ENCODE peak calls at places on chromosomes 2 and 18, in five cellular contexts. One of them, this sample, is unnamed.

GRCh38 chr2:9781252-9781651 is 62.0 kb upstream of the TAF1B start:
- DNase-seq in GM20000: no peak
- DNase-seq in stimulated activated naive CD4-positive, alpha-beta T cell: no peak
- DNase-seq in bronchial epithelial cell: peak
- DNase-seq in NCI-H446 treated with DMSO at 0.1 percent for 48 hours: no peak
- DNase-seq in this sample: peak

GRCh38 chr2:14569294-14569693 is 63.2 kb upstream of the LRATD1 start:
- DNase-seq in GM20000: no peak
- DNase-seq in bronchial epithelial cell: peak
- DNase-seq in stimulated activated naive CD4-positive, alpha-beta T cell: no peak
- DNase-seq in NCI-H446 treated with DMSO at 0.1 percent for 48 hours: no peak
- DNase-seq in this sample: peak

GRCh38 chr2:65369574-65369973 is 62.8 kb downstream of the SPRED2 start:
- DNase-seq in NCI-H446 treated with DMSO at 0.1 percent for 48 hours: no peak
- DNase-seq in bronchial epithelial cell: no peak
- DNase-seq in GM20000: no peak
- DNase-seq in stimulated activated naive CD4-positive, alpha-beta T cell: no peak
- DNase-seq in this sample: no peak

GRCh38 chr2:32884346-32884745 is 62.4 kb upstream of the LTBP1 start:
- DNase-seq in bronchial epithelial cell: peak
- DNase-seq in GM20000: no peak
- DNase-seq in NCI-H446 treated with DMSO at 0.1 percent for 48 hours: no peak
- DNase-seq in stimulated activated naive CD4-positive, alpha-beta T cell: no peak
- DNase-seq in this sample: no peak

GRCh38 chr2:153557211-153557610 is 78.6 kb upstream of the RPRM start:
- DNase-seq in bronchial epithelial cell: peak
- DNase-seq in NCI-H446 treated with DMSO at 0.1 percent for 48 hours: no peak
- DNase-seq in GM20000: no peak
- DNase-seq in stimulated activated naive CD4-positive, alpha-beta T cell: no peak
- DNase-seq in this sample: peak

GRCh38 chr2:238284802-238285515 is 3.5 kb downstream of the PER2 start:
- DNase-seq in GM20000: no peak
- DNase-seq in bronchial epithelial cell: no peak
- DNase-seq in stimulated activated naive CD4-positive, alpha-beta T cell: no peak
- DNase-seq in NCI-H446 treated with DMSO at 0.1 percent for 48 hours: no peak
- DNase-seq in this sample: no peak

GRCh38 chr2:133780099-133780996 is 212.1 kb upstream of the NCKAP5 start:
- DNase-seq in GM20000: peak
- DNase-seq in bronchial epithelial cell: peak
- DNase-seq in stimulated activated naive CD4-positive, alpha-beta T cell: no peak
- DNase-seq in NCI-H446 treated with DMSO at 0.1 percent for 48 hours: no peak
- DNase-seq in this sample: peak

GRCh38 chr2:204538179-204539009 is 6.9 kb upstream of the PARD3B start:
- DNase-seq in bronchial epithelial cell: no peak
- DNase-seq in GM20000: no peak
- DNase-seq in stimulated activated naive CD4-positive, alpha-beta T cell: no peak
- DNase-seq in NCI-H446 treated with DMSO at 0.1 percent for 48 hours: no peak
- DNase-seq in this sample: peak

GRCh38 chr2:45316576-45317338 is 294.3 kb downstream of the SRBD1 start:
- DNase-seq in stimulated activated naive CD4-positive, alpha-beta T cell: no peak
- DNase-seq in GM20000: no peak
- DNase-seq in NCI-H446 treated with DMSO at 0.1 percent for 48 hours: no peak
- DNase-seq in bronchial epithelial cell: no peak
- DNase-seq in this sample: no peak

GRCh38 chr2:227248876-227249275 is 76.2 kb upstream of the MFF start:
- DNase-seq in GM20000: no peak
- DNase-seq in bronchial epithelial cell: no peak
- DNase-seq in NCI-H446 treated with DMSO at 0.1 percent for 48 hours: no peak
- DNase-seq in stimulated activated naive CD4-positive, alpha-beta T cell: no peak
- DNase-seq in this sample: no peak

GRCh38 chr2:108348816-108349570 is 28.8 kb upstream of the SULT1C4 start:
- DNase-seq in GM20000: no peak
- DNase-seq in bronchial epithelial cell: no peak
- DNase-seq in NCI-H446 treated with DMSO at 0.1 percent for 48 hours: no peak
- DNase-seq in stimulated activated naive CD4-positive, alpha-beta T cell: no peak
- DNase-seq in this sample: no peak

GRCh38 chr2:71814885-71815284 is 332.8 kb downstream of the CYP26B1 start:
- DNase-seq in NCI-H446 treated with DMSO at 0.1 percent for 48 hours: no peak
- DNase-seq in GM20000: no peak
- DNase-seq in stimulated activated naive CD4-positive, alpha-beta T cell: no peak
- DNase-seq in bronchial epithelial cell: no peak
- DNase-seq in this sample: no peak

GRCh38 chr2:239765911-239766310 is 259.2 kb downstream of the NDUFA10 start:
- DNase-seq in GM20000: no peak
- DNase-seq in NCI-H446 treated with DMSO at 0.1 percent for 48 hours: no peak
- DNase-seq in stimulated activated naive CD4-positive, alpha-beta T cell: no peak
- DNase-seq in bronchial epithelial cell: no peak
- DNase-seq in this sample: no peak

GRCh38 chr18:79798999-79799370 is 1.2 kb downstream of the KCNG2 start:
- DNase-seq in NCI-H446 treated with DMSO at 0.1 percent for 48 hours: no peak
- DNase-seq in GM20000: no peak
- DNase-seq in stimulated activated naive CD4-positive, alpha-beta T cell: no peak
- DNase-seq in bronchial epithelial cell: no peak
- DNase-seq in this sample: no peak

GRCh38 chr18:11393486-11393885 is 215.9 kb upstream of the SLC35G4 start:
- DNase-seq in NCI-H446 treated with DMSO at 0.1 percent for 48 hours: no peak
- DNase-seq in stimulated activated naive CD4-positive, alpha-beta T cell: no peak
- DNase-seq in bronchial epithelial cell: no peak
- DNase-seq in GM20000: no peak
- DNase-seq in this sample: no peak

GRCh38 chr2:216574046-216574445 is 59.2 kb upstream of the IGFBP2 start:
- DNase-seq in bronchial epithelial cell: no peak
- DNase-seq in stimulated activated naive CD4-positive, alpha-beta T cell: no peak
- DNase-seq in GM20000: no peak
- DNase-seq in NCI-H446 treated with DMSO at 0.1 percent for 48 hours: no peak
- DNase-seq in this sample: no peak

GRCh38 chr2:120594856-120595685 is 140.6 kb upstream of the GLI2 start:
- DNase-seq in GM20000: no peak
- DNase-seq in stimulated activated naive CD4-positive, alpha-beta T cell: no peak
- DNase-seq in bronchial epithelial cell: peak
- DNase-seq in NCI-H446 treated with DMSO at 0.1 percent for 48 hours: no peak
- DNase-seq in this sample: peak

GRCh38 chr2:110978148-110978547 is 142.6 kb upstream of the BCL2L11 start:
- DNase-seq in GM20000: no peak
- DNase-seq in stimulated activated naive CD4-positive, alpha-beta T cell: no peak
- DNase-seq in bronchial epithelial cell: no peak
- DNase-seq in NCI-H446 treated with DMSO at 0.1 percent for 48 hours: no peak
- DNase-seq in this sample: no peak

GRCh38 chr18:56043691-56044090 is 455.7 kb upstream of the TCF4 start:
- DNase-seq in NCI-H446 treated with DMSO at 0.1 percent for 48 hours: peak
- DNase-seq in stimulated activated naive CD4-positive, alpha-beta T cell: no peak
- DNase-seq in GM20000: no peak
- DNase-seq in bronchial epithelial cell: no peak
- DNase-seq in this sample: no peak

GRCh38 chr2:219803294-219803693 is 175.9 kb downstream of the SLC4A3 start:
- DNase-seq in GM20000: no peak
- DNase-seq in NCI-H446 treated with DMSO at 0.1 percent for 48 hours: no peak
- DNase-seq in bronchial epithelial cell: peak
- DNase-seq in stimulated activated naive CD4-positive, alpha-beta T cell: no peak
- DNase-seq in this sample: peak

GRCh38 chr2:2159336-2159735 is 171.7 kb downstream of the MYT1L start:
- DNase-seq in GM20000: no peak
- DNase-seq in NCI-H446 treated with DMSO at 0.1 percent for 48 hours: no peak
- DNase-seq in stimulated activated naive CD4-positive, alpha-beta T cell: no peak
- DNase-seq in bronchial epithelial cell: no peak
- DNase-seq in this sample: no peak

GRCh38 chr2:95389256-95390119 is 13.0 kb upstream of the FAHD2A start:
- DNase-seq in stimulated activated naive CD4-positive, alpha-beta T cell: no peak
- DNase-seq in GM20000: peak
- DNase-seq in NCI-H446 treated with DMSO at 0.1 percent for 48 hours: no peak
- DNase-seq in bronchial epithelial cell: peak
- DNase-seq in this sample: peak

GRCh38 chr18:36580266-36580665 is 248.5 kb downstream of the TPGS2 start:
- DNase-seq in NCI-H446 treated with DMSO at 0.1 percent for 48 hours: peak
- DNase-seq in stimulated activated naive CD4-positive, alpha-beta T cell: no peak
- DNase-seq in GM20000: no peak
- DNase-seq in bronchial epithelial cell: peak
- DNase-seq in this sample: peak

GRCh38 chr2:30268296-30268871 is 37.0 kb downstream of the LBH start:
- DNase-seq in GM20000: no peak
- DNase-seq in stimulated activated naive CD4-positive, alpha-beta T cell: no peak
- DNase-seq in bronchial epithelial cell: peak
- DNase-seq in NCI-H446 treated with DMSO at 0.1 percent for 48 hours: no peak
- DNase-seq in this sample: no peak

GRCh38 chr18:48548404-48548771 is 9.6 kb downstream of the CTIF start:
- DNase-seq in NCI-H446 treated with DMSO at 0.1 percent for 48 hours: no peak
- DNase-seq in bronchial epithelial cell: peak
- DNase-seq in GM20000: no peak
- DNase-seq in stimulated activated naive CD4-positive, alpha-beta T cell: no peak
- DNase-seq in this sample: peak

GRCh38 chr2:76642122-76642521 is 880.1 kb downstream of the LRRTM4 start:
- DNase-seq in GM20000: no peak
- DNase-seq in NCI-H446 treated with DMSO at 0.1 percent for 48 hours: no peak
- DNase-seq in stimulated activated naive CD4-positive, alpha-beta T cell: no peak
- DNase-seq in bronchial epithelial cell: no peak
- DNase-seq in this sample: no peak

GRCh38 chr2:99488999-99489757 is 639 bp downstream of the REV1 start:
- DNase-seq in bronchial epithelial cell: no peak
- DNase-seq in NCI-H446 treated with DMSO at 0.1 percent for 48 hours: no peak
- DNase-seq in GM20000: peak
- DNase-seq in stimulated activated naive CD4-positive, alpha-beta T cell: peak
- DNase-seq in this sample: peak

GRCh38 chr18:7452331-7452730 is 114.8 kb upstream of the PTPRM start:
- DNase-seq in NCI-H446 treated with DMSO at 0.1 percent for 48 hours: no peak
- DNase-seq in GM20000: peak
- DNase-seq in bronchial epithelial cell: peak
- DNase-seq in stimulated activated naive CD4-positive, alpha-beta T cell: no peak
- DNase-seq in this sample: peak

GRCh38 chr2:139142252-139142651 is 362.1 kb upstream of the NXPH2 start:
- DNase-seq in NCI-H446 treated with DMSO at 0.1 percent for 48 hours: no peak
- DNase-seq in bronchial epithelial cell: peak
- DNase-seq in stimulated activated naive CD4-positive, alpha-beta T cell: no peak
- DNase-seq in GM20000: no peak
- DNase-seq in this sample: peak

GRCh38 chr2:5594288-5594687 is 97.9 kb upstream of the SOX11 start:
- DNase-seq in GM20000: no peak
- DNase-seq in bronchial epithelial cell: no peak
- DNase-seq in NCI-H446 treated with DMSO at 0.1 percent for 48 hours: no peak
- DNase-seq in stimulated activated naive CD4-positive, alpha-beta T cell: no peak
- DNase-seq in this sample: no peak

GRCh38 chr2:235026649-235027557 is 75.1 kb downstream of the SH3BP4 start:
- DNase-seq in NCI-H446 treated with DMSO at 0.1 percent for 48 hours: peak
- DNase-seq in GM20000: no peak
- DNase-seq in stimulated activated naive CD4-positive, alpha-beta T cell: no peak
- DNase-seq in bronchial epithelial cell: peak
- DNase-seq in this sample: peak

GRCh38 chr2:121075641-121076500 is 209.1 kb downstream of the TFCP2L1 start:
- DNase-seq in bronchial epithelial cell: no peak
- DNase-seq in NCI-H446 treated with DMSO at 0.1 percent for 48 hours: peak
- DNase-seq in stimulated activated naive CD4-positive, alpha-beta T cell: no peak
- DNase-seq in GM20000: no peak
- DNase-seq in this sample: peak

GRCh38 chr2:133120310-133120709 is 448.0 kb downstream of the NCKAP5 start:
- DNase-seq in NCI-H446 treated with DMSO at 0.1 percent for 48 hours: no peak
- DNase-seq in stimulated activated naive CD4-positive, alpha-beta T cell: no peak
- DNase-seq in GM20000: no peak
- DNase-seq in bronchial epithelial cell: no peak
- DNase-seq in this sample: no peak

GRCh38 chr2:206728277-206729199 is 10.3 kb upstream of the DYTN start:
- DNase-seq in GM20000: no peak
- DNase-seq in bronchial epithelial cell: peak
- DNase-seq in stimulated activated naive CD4-positive, alpha-beta T cell: no peak
- DNase-seq in NCI-H446 treated with DMSO at 0.1 percent for 48 hours: no peak
- DNase-seq in this sample: peak

GRCh38 chr2:45616663-45617411 is 5.8 kb upstream of the SRBD1 start:
- DNase-seq in bronchial epithelial cell: peak
- DNase-seq in stimulated activated naive CD4-positive, alpha-beta T cell: no peak
- DNase-seq in GM20000: no peak
- DNase-seq in NCI-H446 treated with DMSO at 0.1 percent for 48 hours: no peak
- DNase-seq in this sample: peak

GRCh38 chr2:186484062-186484735 is 1.9 kb upstream of the ZC3H15 start:
- DNase-seq in bronchial epithelial cell: no peak
- DNase-seq in GM20000: no peak
- DNase-seq in NCI-H446 treated with DMSO at 0.1 percent for 48 hours: no peak
- DNase-seq in stimulated activated naive CD4-positive, alpha-beta T cell: no peak
- DNase-seq in this sample: no peak

GRCh38 chr2:216034065-216034464 is 20.7 kb upstream of the MREG start:
- DNase-seq in stimulated activated naive CD4-positive, alpha-beta T cell: peak
- DNase-seq in bronchial epithelial cell: peak
- DNase-seq in GM20000: peak
- DNase-seq in NCI-H446 treated with DMSO at 0.1 percent for 48 hours: peak
- DNase-seq in this sample: peak

GRCh38 chr2:11387100-11387390 is 42.6 kb upstream of the ROCK2 start:
- DNase-seq in GM20000: no peak
- DNase-seq in stimulated activated naive CD4-positive, alpha-beta T cell: no peak
- DNase-seq in NCI-H446 treated with DMSO at 0.1 percent for 48 hours: no peak
- DNase-seq in bronchial epithelial cell: no peak
- DNase-seq in this sample: no peak

GRCh38 chr2:38665854-38666577 is at the start of gene GALM:
- DNase-seq in GM20000: peak
- DNase-seq in NCI-H446 treated with DMSO at 0.1 percent for 48 hours: no peak
- DNase-seq in stimulated activated naive CD4-positive, alpha-beta T cell: peak
- DNase-seq in bronchial epithelial cell: peak
- DNase-seq in this sample: no peak